ENCODE peak calls at places on chromosome 1, in four cellular contexts. W is heart left ventricle, Z is brain microvascular endothelial cell, R is bronchial epithelial cell. V is an unnamed sample.

GRCh38 chr1:14889937-14890440 is 263.6 kb upstream of the TMEM51 start:
- DNase-seq in W (no peak), Z (no peak), R (no peak), V (no peak)

GRCh38 chr1:93180723-93181613 is at the start of gene CCDC18:
- DNase-seq in R (peak), W (no peak), Z (peak), V (no peak)

GRCh38 chr1:156725683-156726280 is 2.5 kb upstream of the METTL25B start:
- DNase-seq in W (peak), Z (peak), R (peak), V (peak)

GRCh38 chr1:94590203-94591137 is 48.9 kb upstream of the F3 start:
- DNase-seq in R (no peak), Z (no peak), W (no peak), V (no peak)

GRCh38 chr1:169468982-169469381 is 16.8 kb downstream of the SLC19A2 start:
- DNase-seq in Z (no peak), R (peak), W (no peak), V (no peak)

GRCh38 chr1:245182028-245182427 is 27.2 kb downstream of the KIF26B start:
- DNase-seq in Z (no peak), R (no peak), W (no peak), V (no peak)

GRCh38 chr1:234500269-234500668 is 21.3 kb upstream of the TARBP1 start:
- DNase-seq in R (peak), W (no peak), Z (no peak), V (no peak)

GRCh38 chr1:100921110-100921706 is 25.3 kb downstream of the SLC30A7 start:
- DNase-seq in W (no peak), Z (peak), R (peak), V (no peak)

GRCh38 chr1:205711105-205712048 is 31.1 kb upstream of the SLC45A3 start:
- DNase-seq in W (peak), Z (peak), R (peak), V (no peak)

GRCh38 chr1:115977481-115978258 is 1.4 kb downstream of the SLC22A15 start:
- DNase-seq in Z (no peak), W (no peak), R (peak), V (peak)

GRCh38 chr1:8818325-8818775 is 910 bp upstream of the RERE start:
- DNase-seq in Z (peak), W (peak), R (peak), V (no peak)

GRCh38 chr1:44808938-44809917 is 905 bp downstream of the BTBD19 start:
- DNase-seq in R (peak), W (peak), Z (peak), V (peak)

GRCh38 chr1:62685431-62685859 is 2.7 kb downstream of the DOCK7 start:
- DNase-seq in Z (peak), R (peak), W (no peak), V (no peak)

GRCh38 chr1:231929311-231929710 is 302.7 kb downstream of the DISC1 start:
- DNase-seq in Z (peak), R (peak), W (no peak), V (no peak)

GRCh38 chr1:81351864-81352263 is 448.9 kb upstream of the ADGRL2 start:
- DNase-seq in Z (no peak), W (no peak), R (no peak), V (no peak)

GRCh38 chr1:72547412-72547811 is 265.1 kb upstream of the NEGR1 start:
- DNase-seq in R (no peak), Z (no peak), W (no peak), V (no peak)

GRCh38 chr1:52590275-52590674 is 11.9 kb upstream of the GPX7 start:
- DNase-seq in W (no peak), Z (no peak), R (no peak), V (no peak)

GRCh38 chr1:169138866-169139670 is 32.6 kb downstream of the ATP1B1 start:
- DNase-seq in Z (no peak), R (peak), W (no peak), V (no peak)

GRCh38 chr1:64834734-64835133 is 89.9 kb downstream of the RAVER2 start:
- DNase-seq in W (no peak), Z (peak), R (peak), V (no peak)

GRCh38 chr1:225415307-225415706 is 12.5 kb downstream of the LBR start:
- DNase-seq in W (no peak), Z (no peak), R (no peak), V (no peak)

GRCh38 chr1:208165659-208166058 is 78.5 kb downstream of the PLXNA2 start:
- DNase-seq in W (no peak), Z (no peak), R (no peak), V (no peak)

GRCh38 chr1:187788686-187789085 is 959.9 kb downstream of the PLA2G4A start:
- DNase-seq in Z (no peak), R (no peak), W (no peak), V (no peak)

GRCh38 chr1:107936498-107937481 is 28.2 kb downstream of the VAV3 start:
- DNase-seq in Z (peak), R (peak), W (peak), V (no peak)

GRCh38 chr1:152107289-152107983 is 7.8 kb downstream of the TCHH start:
- DNase-seq in Z (no peak), R (no peak), W (no peak), V (peak)

GRCh38 chr1:164591858-164592257 is 32.9 kb downstream of the PBX1 start:
- DNase-seq in Z (peak), R (peak), W (no peak), V (no peak)

GRCh38 chr1:190633488-190633887 is 155.8 kb upstream of the BRINP3 start:
- DNase-seq in R (no peak), Z (no peak), W (no peak), V (no peak)

GRCh38 chr1:60922304-60922703 is 160.1 kb upstream of the NFIA start:
- DNase-seq in Z (no peak), R (no peak), W (no peak), V (peak)

GRCh38 chr1:246947255-246947654 is 15.5 kb upstream of the AHCTF1 start:
- DNase-seq in Z (peak), R (peak), W (peak), V (no peak)

GRCh38 chr1:27394282-27394658 is 1.8 kb downstream of the GPR3 start:
- DNase-seq in Z (no peak), R (no peak), W (no peak), V (no peak)

GRCh38 chr1:234608720-234609527 is 1.1 kb downstream of the IRF2BP2 start:
- DNase-seq in W (peak), R (no peak), Z (peak), V (peak)

GRCh38 chr1:67350783-67351182 is 43.1 kb downstream of the IL12RB2 start:
- DNase-seq in W (no peak), Z (no peak), R (peak), V (no peak)

GRCh38 chr1:18035145-18035544 is 72.5 kb upstream of the IGSF21 start:
- DNase-seq in Z (no peak), W (no peak), R (no peak), V (no peak)

GRCh38 chr1:184056921-184057496 is 5.5 kb downstream of the TSEN15 start:
- DNase-seq in R (no peak), Z (peak), W (no peak), V (no peak)

GRCh38 chr1:86380257-86380861 is 15.8 kb downstream of the ODF2L start:
- DNase-seq in R (peak), Z (peak), W (no peak), V (no peak)

GRCh38 chr1:151707541-151708065 is 9.0 kb downstream of the CELF3 start:
- DNase-seq in Z (no peak), R (no peak), W (no peak), V (no peak)

GRCh38 chr1:115332813-115333608 is 5.0 kb downstream of the NGF start:
- DNase-seq in W (no peak), Z (no peak), R (peak), V (peak)

GRCh38 chr1:97814121-97814520 is 106.7 kb downstream of the DPYD start:
- DNase-seq in W (no peak), R (peak), Z (no peak), V (no peak)
- H3K4me3 ChIP-seq in W (no peak), R (no peak), Z (no peak), V (no peak)

GRCh38 chr1:113455374-113455773 is 65.1 kb downstream of the MAGI3 start:
- DNase-seq in Z (no peak), R (no peak), W (no peak), V (no peak)

GRCh38 chr1:113452921-113453770 is 62.8 kb downstream of the MAGI3 start:
- DNase-seq in W (no peak), R (peak), Z (peak), V (no peak)

GRCh38 chr1:113453771-113454083 is 63.4 kb downstream of the MAGI3 start:
- DNase-seq in R (no peak), W (no peak), Z (no peak), V (no peak)

GRCh38 chr1:113459279-113459678 is 69.0 kb downstream of the MAGI3 start:
- DNase-seq in R (peak), W (no peak), Z (no peak), V (no peak)

GRCh38 chr1:113456967-113457366 is 66.7 kb downstream of the MAGI3 start:
- DNase-seq in Z (peak), R (peak), W (no peak), V (peak)
- H3K4me3 ChIP-seq in Z (no peak), R (no peak), W (no peak), V (no peak)

GRCh38 chr1:90725961-90726715 is 9.0 kb upstream of the BARHL2 start:
- DNase-seq in R (peak), W (no peak), Z (no peak), V (no peak)
- H3K4me3 ChIP-seq in R (no peak), W (peak), Z (no peak), V (peak)

DNA sequence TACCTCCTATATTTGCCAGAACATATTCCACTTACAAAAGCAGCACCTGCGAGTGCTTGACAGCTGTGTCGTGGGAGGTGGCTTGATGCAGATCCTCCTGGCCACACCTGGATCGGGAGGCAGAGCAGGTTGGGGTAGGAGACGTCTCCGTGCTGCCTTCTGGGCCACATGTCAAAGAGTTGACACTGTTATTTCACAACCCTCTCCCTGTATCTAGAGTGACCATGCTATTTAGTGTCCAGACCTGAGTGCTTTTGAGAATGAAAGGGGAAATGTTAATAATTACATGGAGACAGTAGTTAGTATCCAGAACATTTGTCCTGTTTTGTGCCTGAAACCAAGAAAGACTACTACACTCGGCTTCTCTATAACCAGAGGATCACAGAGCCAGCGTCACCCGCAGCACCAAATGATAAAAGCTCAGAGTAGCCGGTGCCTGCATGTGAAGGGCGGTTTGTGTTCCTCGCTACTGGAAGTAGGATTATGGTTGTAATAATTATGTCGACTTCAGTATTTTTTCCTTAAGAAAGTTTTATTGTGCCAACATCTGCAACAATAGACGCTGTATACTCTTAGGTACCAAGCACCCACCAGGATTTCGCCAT is 77.1 kb downstream of the GALNT2 start:
- DNase-seq in W (no peak), Z (no peak), R (no peak), V (no peak)
- H3K4me3 ChIP-seq in W (no peak), Z (no peak), R (no peak), V (no peak)

DNA sequence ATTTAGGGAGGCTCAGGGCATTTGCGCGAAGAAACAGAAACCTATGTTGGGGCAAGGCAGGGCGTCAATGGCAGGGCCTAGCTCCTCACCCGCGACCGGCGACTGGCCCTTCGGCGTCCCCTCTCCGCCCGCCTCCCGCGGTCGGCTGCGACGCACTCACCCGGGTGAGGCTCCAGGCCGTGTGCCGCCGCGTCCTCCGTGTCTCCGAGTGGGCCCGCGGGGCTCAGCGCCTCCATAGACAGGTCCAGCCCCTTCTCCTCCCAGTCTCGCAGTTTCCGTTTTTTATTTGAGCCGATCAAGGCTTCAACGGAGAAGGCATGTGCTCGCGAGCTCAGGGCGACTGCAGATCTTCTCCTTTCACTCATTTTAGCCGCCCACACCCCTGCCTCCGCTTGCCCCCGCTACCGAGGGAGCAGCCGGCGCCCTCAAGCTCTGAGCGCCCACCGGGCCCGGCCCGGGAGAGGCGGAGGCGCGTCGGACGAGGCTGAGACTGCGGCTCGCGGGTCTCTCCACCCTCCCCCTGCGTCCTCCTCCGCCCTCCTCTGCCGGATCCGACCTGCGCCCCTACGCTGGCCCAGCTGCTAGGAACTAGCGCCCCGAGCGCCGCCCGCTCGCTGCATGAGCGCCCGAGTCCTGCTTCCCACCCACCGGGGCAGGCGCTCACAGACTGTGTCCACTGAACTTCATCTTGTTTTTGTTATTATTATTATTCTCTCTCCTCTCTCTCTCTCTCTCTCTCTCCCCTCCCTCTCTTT is 535 bp downstream of the TBX15 start:
- DNase-seq in W (no peak), R (no peak), Z (no peak), V (no peak)
- H3K4me3 ChIP-seq in W (peak), R (peak), Z (peak), V (peak)

GRCh38 chr1:58941471-58942289 is 157.8 kb upstream of the JUN start:
- DNase-seq in R (no peak), Z (no peak), W (no peak), V (no peak)
- H3K4me3 ChIP-seq in R (no peak), Z (no peak), W (no peak), V (no peak)

DNA sequence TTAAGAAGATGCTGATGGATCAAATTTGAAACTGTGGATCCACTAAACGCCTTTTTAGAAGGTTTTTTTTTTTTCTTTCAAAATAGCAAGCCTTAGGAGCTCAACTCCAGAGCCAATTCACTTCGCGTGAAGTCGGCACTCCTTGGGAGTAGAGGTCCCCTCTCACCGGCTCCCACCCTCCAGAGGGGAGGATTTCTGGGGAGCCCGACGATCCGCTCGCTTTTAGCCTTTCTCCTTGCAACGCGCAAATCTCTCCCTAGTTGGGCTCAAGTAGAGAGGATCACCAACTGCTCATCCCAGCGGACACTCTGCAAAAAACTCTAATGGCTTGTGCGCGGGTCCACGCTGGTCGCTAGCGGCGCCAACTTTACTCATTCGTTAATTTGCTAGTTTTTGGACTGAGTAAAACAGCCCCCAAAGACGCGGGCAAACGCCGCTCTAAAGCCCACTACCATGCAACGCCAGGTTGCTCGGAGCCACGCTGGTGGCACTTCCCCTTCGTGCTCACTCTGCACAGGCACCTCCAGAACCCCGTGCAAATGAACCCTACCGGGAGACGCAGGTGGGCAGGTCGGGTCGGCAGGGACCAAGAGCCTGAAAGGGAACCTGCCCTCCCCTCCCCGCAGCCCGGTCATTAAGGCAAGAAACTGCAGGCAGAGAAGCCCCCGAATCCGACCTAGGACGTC is 1.1 kb downstream of the PLD5 start:
- DNase-seq in R (no peak), Z (no peak), W (no peak), V (no peak)
- H3K4me3 ChIP-seq in R (no peak), Z (no peak), W (peak), V (peak)

GRCh38 chr1:153768316-153769126 is 6.7 kb upstream of the SLC27A3 start:
- DNase-seq in R (no peak), W (no peak), Z (no peak), V (no peak)
- H3K4me3 ChIP-seq in R (no peak), W (no peak), Z (no peak), V (no peak)

DNA sequence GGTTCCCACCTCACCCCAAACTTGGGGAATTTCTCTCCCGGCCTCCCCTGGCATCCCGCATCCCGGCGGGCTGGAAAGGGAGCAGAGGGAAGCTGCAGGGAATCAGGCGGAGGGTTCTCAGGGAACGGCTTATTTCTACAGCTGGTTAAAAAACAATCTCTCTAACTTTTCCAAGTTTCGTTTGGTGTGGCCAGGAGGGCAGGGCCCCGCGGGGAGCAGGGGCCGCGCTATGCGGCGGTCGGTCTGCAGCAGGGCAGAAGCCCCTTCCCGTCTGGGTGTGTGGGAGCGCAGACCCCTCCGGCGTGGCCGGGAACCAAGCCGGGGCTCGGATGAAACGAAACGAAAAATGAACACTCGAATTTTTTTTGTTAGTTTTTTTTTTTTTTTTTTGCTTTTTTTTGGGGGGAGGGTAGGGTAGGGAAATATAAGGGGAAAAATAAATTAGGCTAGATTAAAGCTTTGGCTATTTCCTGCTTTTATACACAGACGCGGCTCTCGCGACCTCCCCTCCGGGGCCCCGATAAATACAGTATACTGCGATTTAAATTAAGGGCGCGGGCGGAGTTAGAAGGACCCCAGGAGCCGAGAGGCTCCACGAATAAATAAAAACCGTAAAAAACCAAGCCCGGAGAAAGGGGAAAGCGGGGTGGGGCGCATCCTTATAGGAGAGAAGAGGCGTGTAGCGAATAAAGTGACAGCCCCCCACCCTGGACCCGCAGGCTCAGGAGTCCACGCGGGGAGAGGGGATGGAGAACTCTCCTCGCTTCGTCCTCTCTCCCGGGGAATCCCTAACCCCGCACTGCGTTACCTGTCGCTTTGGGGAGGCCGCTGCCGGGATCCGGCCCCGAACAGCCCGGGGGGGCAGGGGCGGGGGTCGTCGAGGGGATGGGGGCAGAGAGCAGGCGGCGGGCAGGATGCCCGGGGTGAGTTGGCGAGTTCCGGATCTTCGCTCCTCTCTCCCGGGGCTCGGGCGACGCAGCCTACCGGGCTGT is 2.1 kb downstream of the POU3F1 start:
- DNase-seq in R (no peak), W (no peak), Z (no peak), V (no peak)
- H3K4me3 ChIP-seq in R (peak), W (peak), Z (peak), V (no peak)